ENCODE peak calls at places on chromosomes 1 and 21, in nine cellular contexts. One of them, this sample, is unnamed.

GRCh38 chr21:29812947-29813346 is 126.8 kb downstream of the GRIK1 start:
- DNase-seq in fibroblast of lung: no peak
- DNase-seq in activated B cell treated with CpG ODN at 0.5 μM for 24 hours: no peak
- DNase-seq in coronary artery: no peak
- DNase-seq in pancreas: no peak
- DNase-seq in colonic mucosa: no peak
- DNase-seq in IMR-90: no peak
- DNase-seq in AG04450: no peak
- DNase-seq in GM13977: no peak
- DNase-seq in this sample: no peak

GRCh38 chr1:206074839-206075238 is 21.9 kb downstream of the RHEX start:
- DNase-seq in pancreas: no peak
- DNase-seq in colonic mucosa: no peak
- DNase-seq in coronary artery: no peak
- DNase-seq in IMR-90: no peak
- DNase-seq in AG04450: no peak
- DNase-seq in activated B cell treated with CpG ODN at 0.5 μM for 24 hours: no peak
- DNase-seq in GM13977: no peak
- DNase-seq in fibroblast of lung: no peak
- DNase-seq in this sample: no peak

GRCh38 chr21:32653326-32653901 is 41.2 kb upstream of the CFAP298 start:
- DNase-seq in GM13977: peak
- DNase-seq in IMR-90: peak
- DNase-seq in fibroblast of lung: no peak
- DNase-seq in AG04450: no peak
- DNase-seq in pancreas: peak
- DNase-seq in coronary artery: no peak
- DNase-seq in colonic mucosa: no peak
- DNase-seq in activated B cell treated with CpG ODN at 0.5 μM for 24 hours: no peak
- DNase-seq in this sample: peak

GRCh38 chr1:214548988-214549387 is 2.4 kb downstream of the PTPN14 start:
- DNase-seq in coronary artery: no peak
- DNase-seq in AG04450: no peak
- DNase-seq in pancreas: no peak
- DNase-seq in colonic mucosa: no peak
- DNase-seq in GM13977: no peak
- DNase-seq in activated B cell treated with CpG ODN at 0.5 μM for 24 hours: no peak
- DNase-seq in IMR-90: peak
- DNase-seq in fibroblast of lung: peak
- DNase-seq in this sample: no peak

GRCh38 chr1:154495496-154496273 is 6.3 kb upstream of the TDRD10 start:
- DNase-seq in activated B cell treated with CpG ODN at 0.5 μM for 24 hours: no peak
- DNase-seq in AG04450: no peak
- DNase-seq in GM13977: no peak
- DNase-seq in IMR-90: no peak
- DNase-seq in fibroblast of lung: no peak
- DNase-seq in pancreas: no peak
- DNase-seq in colonic mucosa: no peak
- DNase-seq in coronary artery: no peak
- DNase-seq in this sample: no peak

GRCh38 chr1:70819231-70819630 is 228.4 kb downstream of the PTGER3 start:
- DNase-seq in coronary artery: no peak
- DNase-seq in activated B cell treated with CpG ODN at 0.5 μM for 24 hours: no peak
- DNase-seq in fibroblast of lung: no peak
- DNase-seq in AG04450: no peak
- DNase-seq in GM13977: no peak
- DNase-seq in pancreas: no peak
- DNase-seq in colonic mucosa: no peak
- DNase-seq in IMR-90: no peak
- DNase-seq in this sample: no peak

GRCh38 chr21:41823906-41824305 is 55.2 kb downstream of the PRDM15 start:
- DNase-seq in coronary artery: no peak
- DNase-seq in colonic mucosa: no peak
- DNase-seq in IMR-90: no peak
- DNase-seq in fibroblast of lung: no peak
- DNase-seq in GM13977: no peak
- DNase-seq in activated B cell treated with CpG ODN at 0.5 μM for 24 hours: no peak
- DNase-seq in AG04450: no peak
- DNase-seq in pancreas: no peak
- DNase-seq in this sample: no peak

GRCh38 chr1:171644805-171645483 is 7.5 kb downstream of the MYOC start:
- DNase-seq in activated B cell treated with CpG ODN at 0.5 μM for 24 hours: no peak
- DNase-seq in pancreas: peak
- DNase-seq in fibroblast of lung: peak
- DNase-seq in AG04450: peak
- DNase-seq in coronary artery: peak
- DNase-seq in GM13977: peak
- DNase-seq in colonic mucosa: peak
- DNase-seq in IMR-90: peak
- DNase-seq in this sample: peak

GRCh38 chr1:55679971-55680370 is 464.8 kb upstream of the USP24 start:
- DNase-seq in colonic mucosa: no peak
- DNase-seq in IMR-90: peak
- DNase-seq in pancreas: no peak
- DNase-seq in activated B cell treated with CpG ODN at 0.5 μM for 24 hours: no peak
- DNase-seq in GM13977: no peak
- DNase-seq in AG04450: peak
- DNase-seq in fibroblast of lung: peak
- DNase-seq in coronary artery: no peak
- DNase-seq in this sample: no peak

GRCh38 chr1:178500091-178500770 is 3.5 kb upstream of the CLEC20A start:
- DNase-seq in GM13977: no peak
- DNase-seq in IMR-90: no peak
- DNase-seq in activated B cell treated with CpG ODN at 0.5 μM for 24 hours: no peak
- DNase-seq in coronary artery: no peak
- DNase-seq in AG04450: no peak
- DNase-seq in pancreas: no peak
- DNase-seq in colonic mucosa: no peak
- DNase-seq in fibroblast of lung: no peak
- DNase-seq in this sample: peak
- TF ChIP-seq CTCF in GM13977: no peak
- TF ChIP-seq CTCF in IMR-90: peak
- TF ChIP-seq CTCF in activated B cell treated with CpG ODN at 0.5 μM for 24 hours: no peak
- TF ChIP-seq CTCF in coronary artery: no peak
- TF ChIP-seq CTCF in AG04450: peak
- TF ChIP-seq CTCF in pancreas: no peak
- TF ChIP-seq CTCF in colonic mucosa: no peak
- TF ChIP-seq CTCF in fibroblast of lung: peak
- TF ChIP-seq CTCF in this sample: peak

GRCh38 chr1:186681806-186682205 is 1.6 kb upstream of the PTGS2 start:
- DNase-seq in GM13977: no peak
- DNase-seq in activated B cell treated with CpG ODN at 0.5 μM for 24 hours: no peak
- DNase-seq in IMR-90: peak
- DNase-seq in colonic mucosa: no peak
- DNase-seq in AG04450: no peak
- DNase-seq in fibroblast of lung: peak
- DNase-seq in pancreas: no peak
- DNase-seq in coronary artery: no peak
- DNase-seq in this sample: no peak

GRCh38 chr1:186680031-186681012 is at the start of gene PTGS2:
- DNase-seq in fibroblast of lung: peak
- DNase-seq in coronary artery: peak
- DNase-seq in GM13977: peak
- DNase-seq in AG04450: peak
- DNase-seq in activated B cell treated with CpG ODN at 0.5 μM for 24 hours: no peak
- DNase-seq in IMR-90: peak
- DNase-seq in pancreas: peak
- DNase-seq in colonic mucosa: peak
- DNase-seq in this sample: peak

GRCh38 chr1:186681136-186681535 is 913 bp upstream of the PTGS2 start:
- DNase-seq in AG04450: no peak
- DNase-seq in IMR-90: peak
- DNase-seq in GM13977: no peak
- DNase-seq in fibroblast of lung: no peak
- DNase-seq in activated B cell treated with CpG ODN at 0.5 μM for 24 hours: no peak
- DNase-seq in coronary artery: no peak
- DNase-seq in colonic mucosa: no peak
- DNase-seq in pancreas: no peak
- DNase-seq in this sample: peak

GRCh38 chr1:186683637-186684410 is 3.6 kb upstream of the PTGS2 start:
- DNase-seq in coronary artery: no peak
- DNase-seq in IMR-90: no peak
- DNase-seq in GM13977: no peak
- DNase-seq in activated B cell treated with CpG ODN at 0.5 μM for 24 hours: no peak
- DNase-seq in fibroblast of lung: no peak
- DNase-seq in colonic mucosa: no peak
- DNase-seq in pancreas: no peak
- DNase-seq in AG04450: no peak
- DNase-seq in this sample: no peak

GRCh38 chr1:186682721-186683120 is 2.5 kb upstream of the PTGS2 start:
- DNase-seq in activated B cell treated with CpG ODN at 0.5 μM for 24 hours: no peak
- DNase-seq in AG04450: no peak
- DNase-seq in pancreas: no peak
- DNase-seq in fibroblast of lung: peak
- DNase-seq in IMR-90: peak
- DNase-seq in GM13977: no peak
- DNase-seq in coronary artery: no peak
- DNase-seq in colonic mucosa: no peak
- DNase-seq in this sample: no peak
- TF ChIP-seq CTCF in activated B cell treated with CpG ODN at 0.5 μM for 24 hours: no peak
- TF ChIP-seq CTCF in AG04450: peak
- TF ChIP-seq CTCF in pancreas: no peak
- TF ChIP-seq CTCF in fibroblast of lung: peak
- TF ChIP-seq CTCF in IMR-90: peak
- TF ChIP-seq CTCF in GM13977: peak
- TF ChIP-seq CTCF in coronary artery: no peak
- TF ChIP-seq CTCF in colonic mucosa: peak
- TF ChIP-seq CTCF in this sample: no peak

DNA sequence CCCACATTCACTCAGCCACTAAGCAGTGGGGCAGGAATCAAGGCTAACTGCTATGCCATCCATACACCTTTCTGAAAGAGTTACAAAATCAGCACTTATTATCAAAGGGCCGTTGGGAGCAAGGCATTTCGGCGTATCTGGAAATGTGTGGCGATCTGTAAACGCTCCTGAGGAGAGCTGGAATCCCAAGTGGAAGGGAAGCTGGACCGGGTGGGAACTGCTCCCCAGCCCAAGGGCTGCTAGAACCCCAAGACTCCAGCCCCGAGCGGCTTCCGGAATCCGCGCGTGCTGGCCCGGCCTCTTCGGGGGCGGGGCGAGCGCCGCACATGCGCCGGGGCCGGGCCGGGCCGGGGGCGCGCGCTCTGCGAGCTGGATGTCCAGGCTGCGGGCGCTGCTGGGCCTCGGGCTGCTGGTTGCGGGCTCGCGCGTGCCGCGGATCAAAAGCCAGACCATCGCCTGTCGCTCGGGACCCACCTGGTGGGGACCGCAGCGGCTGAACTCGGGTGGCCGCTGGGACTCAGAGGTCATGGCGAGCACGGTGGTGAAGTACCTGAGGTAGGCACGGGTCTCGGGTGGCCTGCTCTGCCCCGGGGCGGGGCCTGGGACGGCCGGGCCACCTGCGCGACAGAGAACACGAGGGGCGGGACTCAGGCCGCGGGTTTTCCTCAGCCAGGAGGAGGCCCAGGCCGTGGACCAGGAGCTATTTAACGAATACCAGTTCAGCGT is at the start of gene NAXE:
- DNase-seq in AG04450: no peak
- DNase-seq in GM13977: peak
- DNase-seq in fibroblast of lung: peak
- DNase-seq in colonic mucosa: peak
- DNase-seq in activated B cell treated with CpG ODN at 0.5 μM for 24 hours: peak
- DNase-seq in IMR-90: peak
- DNase-seq in pancreas: peak
- DNase-seq in coronary artery: no peak
- DNase-seq in this sample: peak
- TF ChIP-seq CTCF in AG04450: no peak
- TF ChIP-seq CTCF in GM13977: no peak
- TF ChIP-seq CTCF in fibroblast of lung: no peak
- TF ChIP-seq CTCF in colonic mucosa: no peak
- TF ChIP-seq CTCF in activated B cell treated with CpG ODN at 0.5 μM for 24 hours: no peak
- TF ChIP-seq CTCF in IMR-90: no peak
- TF ChIP-seq CTCF in pancreas: no peak
- TF ChIP-seq CTCF in coronary artery: no peak
- TF ChIP-seq CTCF in this sample: no peak

GRCh38 chr1:165697491-165697880 is 876 bp downstream of the ALDH9A1 start:
- DNase-seq in activated B cell treated with CpG ODN at 0.5 μM for 24 hours: no peak
- DNase-seq in GM13977: no peak
- DNase-seq in AG04450: no peak
- DNase-seq in pancreas: no peak
- DNase-seq in IMR-90: no peak
- DNase-seq in coronary artery: no peak
- DNase-seq in colonic mucosa: no peak
- DNase-seq in fibroblast of lung: peak
- DNase-seq in this sample: no peak

GRCh38 chr1:165699577-165699976 is 1.2 kb upstream of the ALDH9A1 start:
- DNase-seq in pancreas: no peak
- DNase-seq in colonic mucosa: no peak
- DNase-seq in AG04450: no peak
- DNase-seq in activated B cell treated with CpG ODN at 0.5 μM for 24 hours: no peak
- DNase-seq in coronary artery: no peak
- DNase-seq in GM13977: no peak
- DNase-seq in IMR-90: no peak
- DNase-seq in fibroblast of lung: no peak
- DNase-seq in this sample: no peak

GRCh38 chr1:165695011-165695410 is 3.4 kb downstream of the ALDH9A1 start:
- DNase-seq in fibroblast of lung: no peak
- DNase-seq in IMR-90: no peak
- DNase-seq in pancreas: no peak
- DNase-seq in GM13977: no peak
- DNase-seq in coronary artery: no peak
- DNase-seq in AG04450: no peak
- DNase-seq in colonic mucosa: no peak
- DNase-seq in activated B cell treated with CpG ODN at 0.5 μM for 24 hours: no peak
- DNase-seq in this sample: no peak

GRCh38 chr1:165696625-165697100 is 1.7 kb downstream of the ALDH9A1 start:
- DNase-seq in AG04450: peak
- DNase-seq in coronary artery: no peak
- DNase-seq in colonic mucosa: peak
- DNase-seq in activated B cell treated with CpG ODN at 0.5 μM for 24 hours: no peak
- DNase-seq in IMR-90: peak
- DNase-seq in GM13977: no peak
- DNase-seq in fibroblast of lung: peak
- DNase-seq in pancreas: peak
- DNase-seq in this sample: no peak

DNA sequence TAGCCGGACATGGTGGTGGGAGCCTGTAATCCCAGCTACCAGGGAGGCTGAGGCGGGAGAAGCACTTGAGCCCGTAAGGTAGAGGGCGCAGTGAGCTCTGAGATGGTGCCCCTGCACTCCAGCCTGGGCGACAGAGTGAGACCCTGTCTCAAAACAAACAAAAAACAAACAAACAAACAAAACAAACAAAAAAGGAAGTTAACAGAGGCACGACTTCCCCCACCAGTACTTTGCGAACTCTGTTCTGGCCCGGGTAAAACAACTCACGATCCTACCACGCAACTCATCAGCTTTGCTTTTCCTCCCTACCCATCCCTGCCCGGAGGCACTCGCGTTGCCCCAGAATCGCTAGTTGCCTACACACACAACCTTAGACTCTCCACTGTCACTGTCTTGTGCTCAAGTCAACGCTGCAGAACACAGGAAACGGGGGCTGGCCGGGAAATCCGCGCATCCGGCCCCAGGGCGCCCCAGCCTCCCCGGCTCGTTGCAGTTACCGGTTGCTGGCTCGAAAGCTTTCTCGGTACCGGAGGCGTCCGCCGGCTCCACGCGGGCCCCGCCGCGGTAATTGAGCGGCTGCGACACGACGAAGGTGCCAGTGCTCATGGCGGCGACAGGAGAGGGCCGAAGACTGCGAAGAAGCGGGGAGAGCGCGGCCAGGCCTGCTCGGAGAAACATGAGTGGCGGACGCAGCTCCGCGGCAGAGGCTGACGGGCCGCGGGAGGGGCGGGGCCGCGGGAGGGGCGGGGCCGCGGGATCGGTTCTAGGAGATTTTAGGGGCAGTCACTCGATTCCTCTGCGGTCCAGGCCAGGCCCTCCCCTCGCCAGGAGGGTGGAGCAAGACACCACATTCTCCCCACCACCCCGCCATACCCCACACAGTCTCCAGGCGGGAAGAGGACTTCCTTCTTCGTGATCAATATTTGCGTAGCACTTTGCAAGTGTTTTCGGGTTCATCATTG is at the start of gene ALDH9A1:
- DNase-seq in IMR-90: peak
- DNase-seq in AG04450: peak
- DNase-seq in activated B cell treated with CpG ODN at 0.5 μM for 24 hours: peak
- DNase-seq in colonic mucosa: peak
- DNase-seq in GM13977: peak
- DNase-seq in fibroblast of lung: peak
- DNase-seq in pancreas: peak
- DNase-seq in coronary artery: peak
- DNase-seq in this sample: peak
- TF ChIP-seq CTCF in IMR-90: peak
- TF ChIP-seq CTCF in AG04450: peak
- TF ChIP-seq CTCF in activated B cell treated with CpG ODN at 0.5 μM for 24 hours: no peak
- TF ChIP-seq CTCF in colonic mucosa: peak
- TF ChIP-seq CTCF in GM13977: peak
- TF ChIP-seq CTCF in fibroblast of lung: peak
- TF ChIP-seq CTCF in pancreas: no peak
- TF ChIP-seq CTCF in coronary artery: no peak
- TF ChIP-seq CTCF in this sample: no peak

This sample was measured in endothelial cell.